ENCODE peak calls at places on chromosomes 4 and X, in eight cellular contexts. One of them, this sample, is unnamed.

GRCh38 chr4:176949022-176949421 is 156.3 kb upstream of the VEGFC start:
- DNase-seq in transverse colon: no peak
- DNase-seq in spleen: no peak
- DNase-seq in cardiac muscle cell: peak
- DNase-seq in iPS DF 6.9: no peak
- DNase-seq in K562: no peak
- DNase-seq in aorta: no peak
- DNase-seq in MM.1S: no peak
- DNase-seq in this sample: no peak

GRCh38 chr4:181944527-181944926 is 298.7 kb upstream of the TENM3 start:
- DNase-seq in K562: no peak
- DNase-seq in iPS DF 6.9: no peak
- DNase-seq in transverse colon: no peak
- DNase-seq in MM.1S: no peak
- DNase-seq in cardiac muscle cell: no peak
- DNase-seq in aorta: no peak
- DNase-seq in spleen: no peak
- DNase-seq in this sample: no peak

GRCh38 chrX:40996886-40997530 is 88.2 kb upstream of the USP9X start:
- DNase-seq in MM.1S: no peak
- DNase-seq in cardiac muscle cell: peak
- DNase-seq in transverse colon: no peak
- DNase-seq in spleen: no peak
- DNase-seq in K562: peak
- DNase-seq in iPS DF 6.9: no peak
- DNase-seq in aorta: no peak
- DNase-seq in this sample: peak

GRCh38 chr4:7068883-7069282 is 1.0 kb upstream of the GRPEL1 start:
- DNase-seq in transverse colon: no peak
- DNase-seq in K562: peak
- DNase-seq in MM.1S: no peak
- DNase-seq in aorta: no peak
- DNase-seq in spleen: peak
- DNase-seq in cardiac muscle cell: no peak
- DNase-seq in iPS DF 6.9: no peak
- DNase-seq in this sample: no peak

GRCh38 chr4:158823461-158823873 is 54.6 kb downstream of the FNIP2 start:
- DNase-seq in transverse colon: no peak
- DNase-seq in aorta: no peak
- DNase-seq in spleen: no peak
- DNase-seq in K562: no peak
- DNase-seq in iPS DF 6.9: no peak
- DNase-seq in cardiac muscle cell: peak
- DNase-seq in MM.1S: no peak
- DNase-seq in this sample: no peak

GRCh38 chrX:134749651-134750450 is 91.6 kb upstream of the PLAC1 start:
- DNase-seq in transverse colon: no peak
- DNase-seq in aorta: no peak
- DNase-seq in MM.1S: no peak
- DNase-seq in iPS DF 6.9: no peak
- DNase-seq in cardiac muscle cell: peak
- DNase-seq in K562: no peak
- DNase-seq in spleen: no peak
- DNase-seq in this sample: no peak

GRCh38 chr4:6540879-6541278 is 34.1 kb upstream of the MAN2B2 start:
- DNase-seq in cardiac muscle cell: no peak
- DNase-seq in aorta: no peak
- DNase-seq in iPS DF 6.9: no peak
- DNase-seq in MM.1S: no peak
- DNase-seq in K562: no peak
- DNase-seq in transverse colon: no peak
- DNase-seq in spleen: no peak
- DNase-seq in this sample: no peak

GRCh38 chr4:99934891-99935290 is 11.5 kb downstream of the DNAJB14 start:
- DNase-seq in iPS DF 6.9: no peak
- DNase-seq in cardiac muscle cell: no peak
- DNase-seq in transverse colon: no peak
- DNase-seq in aorta: no peak
- DNase-seq in MM.1S: no peak
- DNase-seq in K562: no peak
- DNase-seq in spleen: no peak
- DNase-seq in this sample: no peak

GRCh38 chr4:71550220-71551190 is 211.7 kb downstream of the SLC4A4 start:
- DNase-seq in cardiac muscle cell: peak
- DNase-seq in transverse colon: peak
- DNase-seq in iPS DF 6.9: no peak
- DNase-seq in spleen: no peak
- DNase-seq in K562: no peak
- DNase-seq in MM.1S: no peak
- DNase-seq in aorta: no peak
- DNase-seq in this sample: no peak

GRCh38 chrX:42715689-42716022 is 62.3 kb downstream of the PPP1R2C start:
- DNase-seq in K562: no peak
- DNase-seq in cardiac muscle cell: no peak
- DNase-seq in MM.1S: no peak
- DNase-seq in iPS DF 6.9: no peak
- DNase-seq in transverse colon: no peak
- DNase-seq in aorta: no peak
- DNase-seq in spleen: no peak
- DNase-seq in this sample: no peak

GRCh38 chrX:109672239-109672638 is 47.3 kb upstream of the KCNE5 start:
- DNase-seq in cardiac muscle cell: peak
- DNase-seq in K562: no peak
- DNase-seq in transverse colon: no peak
- DNase-seq in spleen: no peak
- DNase-seq in aorta: no peak
- DNase-seq in MM.1S: no peak
- DNase-seq in iPS DF 6.9: no peak
- DNase-seq in this sample: no peak

GRCh38 chr4:20370284-20370683 is 118.6 kb downstream of the SLIT2 start:
- DNase-seq in cardiac muscle cell: peak
- DNase-seq in spleen: no peak
- DNase-seq in iPS DF 6.9: no peak
- DNase-seq in transverse colon: no peak
- DNase-seq in K562: no peak
- DNase-seq in MM.1S: no peak
- DNase-seq in aorta: no peak
- DNase-seq in this sample: no peak

GRCh38 chr4:151524610-151525009 is 115.6 kb downstream of the FHIP1A start:
- DNase-seq in K562: no peak
- DNase-seq in MM.1S: peak
- DNase-seq in iPS DF 6.9: no peak
- DNase-seq in spleen: no peak
- DNase-seq in aorta: no peak
- DNase-seq in transverse colon: no peak
- DNase-seq in cardiac muscle cell: no peak
- DNase-seq in this sample: no peak

GRCh38 chrX:23784487-23785301 is 1.7 kb downstream of the SAT1 start:
- DNase-seq in cardiac muscle cell: peak
- DNase-seq in aorta: no peak
- DNase-seq in spleen: no peak
- DNase-seq in iPS DF 6.9: no peak
- DNase-seq in K562: peak
- DNase-seq in MM.1S: no peak
- DNase-seq in transverse colon: no peak
- DNase-seq in this sample: no peak

GRCh38 chr4:47749858-47750257 is 88.0 kb downstream of the CORIN start:
- DNase-seq in K562: no peak
- DNase-seq in spleen: no peak
- DNase-seq in cardiac muscle cell: peak
- DNase-seq in iPS DF 6.9: no peak
- DNase-seq in MM.1S: no peak
- DNase-seq in transverse colon: no peak
- DNase-seq in aorta: no peak
- DNase-seq in this sample: no peak

GRCh38 chr4:169009281-169010124 is 552 bp downstream of the CBR4 start:
- DNase-seq in MM.1S: peak
- DNase-seq in iPS DF 6.9: no peak
- DNase-seq in K562: peak
- DNase-seq in cardiac muscle cell: peak
- DNase-seq in transverse colon: peak
- DNase-seq in spleen: peak
- DNase-seq in aorta: peak
- DNase-seq in this sample: peak

GRCh38 chr4:60344908-60345307 is 855.2 kb upstream of the ADGRL3 start:
- DNase-seq in aorta: no peak
- DNase-seq in MM.1S: no peak
- DNase-seq in cardiac muscle cell: no peak
- DNase-seq in K562: no peak
- DNase-seq in spleen: no peak
- DNase-seq in transverse colon: no peak
- DNase-seq in iPS DF 6.9: no peak
- DNase-seq in this sample: no peak

GRCh38 chr4:133982533-133983224 is 218.9 kb downstream of the PABPC4L start:
- DNase-seq in iPS DF 6.9: no peak
- DNase-seq in aorta: no peak
- DNase-seq in spleen: no peak
- DNase-seq in K562: no peak
- DNase-seq in transverse colon: no peak
- DNase-seq in MM.1S: no peak
- DNase-seq in cardiac muscle cell: no peak
- DNase-seq in this sample: no peak

GRCh38 chr4:174423257-174423944 is 98.9 kb downstream of the HPGD start:
- DNase-seq in iPS DF 6.9: no peak
- DNase-seq in transverse colon: no peak
- DNase-seq in MM.1S: no peak
- DNase-seq in aorta: no peak
- DNase-seq in K562: no peak
- DNase-seq in cardiac muscle cell: peak
- DNase-seq in spleen: no peak
- DNase-seq in this sample: peak

GRCh38 chrX:133546441-133546840 is 131.2 kb upstream of the GPC4 start:
- DNase-seq in transverse colon: no peak
- DNase-seq in iPS DF 6.9: no peak
- DNase-seq in K562: no peak
- DNase-seq in MM.1S: no peak
- DNase-seq in aorta: no peak
- DNase-seq in cardiac muscle cell: peak
- DNase-seq in spleen: no peak
- DNase-seq in this sample: no peak

GRCh38 chrX:133056341-133056740 is 40.6 kb downstream of the USP26 start:
- DNase-seq in K562: no peak
- DNase-seq in transverse colon: no peak
- DNase-seq in aorta: no peak
- DNase-seq in cardiac muscle cell: no peak
- DNase-seq in MM.1S: no peak
- DNase-seq in iPS DF 6.9: no peak
- DNase-seq in spleen: no peak
- DNase-seq in this sample: no peak

GRCh38 chr4:16449381-16449780 is 223.1 kb upstream of the TAPT1 start:
- DNase-seq in iPS DF 6.9: no peak
- DNase-seq in transverse colon: no peak
- DNase-seq in K562: no peak
- DNase-seq in MM.1S: no peak
- DNase-seq in spleen: no peak
- DNase-seq in cardiac muscle cell: no peak
- DNase-seq in aorta: no peak
- DNase-seq in this sample: no peak

GRCh38 chr4:34964613-34965012 is 1279.7 kb downstream of the ARAP2 start:
- DNase-seq in transverse colon: no peak
- DNase-seq in iPS DF 6.9: no peak
- DNase-seq in cardiac muscle cell: no peak
- DNase-seq in MM.1S: no peak
- DNase-seq in K562: no peak
- DNase-seq in spleen: no peak
- DNase-seq in aorta: no peak
- DNase-seq in this sample: no peak

GRCh38 chrX:81286075-81286474 is 84.2 kb downstream of the SH3BGRL start:
- DNase-seq in aorta: no peak
- DNase-seq in MM.1S: no peak
- DNase-seq in iPS DF 6.9: no peak
- DNase-seq in transverse colon: no peak
- DNase-seq in K562: no peak
- DNase-seq in cardiac muscle cell: no peak
- DNase-seq in spleen: no peak
- DNase-seq in this sample: no peak
- H3K4me3 ChIP-seq in aorta: no peak
- H3K4me3 ChIP-seq in MM.1S: no peak
- H3K4me3 ChIP-seq in iPS DF 6.9: no peak
- H3K4me3 ChIP-seq in transverse colon: no peak
- H3K4me3 ChIP-seq in K562: no peak
- H3K4me3 ChIP-seq in cardiac muscle cell: no peak
- H3K4me3 ChIP-seq in spleen: no peak
- H3K4me3 ChIP-seq in this sample: no peak

DNA sequence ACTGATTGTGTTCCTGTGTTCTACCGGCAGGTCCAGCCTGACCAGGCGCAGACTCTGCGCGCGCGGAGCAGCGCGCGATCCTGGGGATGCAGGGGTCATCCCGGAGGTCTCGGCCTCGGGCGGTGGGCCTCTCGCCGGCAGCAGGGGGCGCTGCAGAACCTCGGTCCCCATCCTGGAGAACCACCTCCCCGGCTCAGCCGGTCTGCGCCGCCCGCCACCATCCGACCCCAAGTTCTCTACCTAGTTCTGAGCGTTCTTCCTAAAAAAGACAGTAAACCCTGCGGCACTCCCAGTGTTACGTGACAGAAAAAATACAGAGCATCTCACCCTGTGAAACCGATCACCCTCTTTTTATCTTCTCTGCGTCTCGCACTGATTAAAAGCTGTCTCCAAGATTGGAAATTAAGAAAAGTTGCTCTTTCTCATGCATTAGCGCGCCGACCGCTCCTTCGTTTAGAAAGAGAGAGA is 1.6 kb downstream of the TRPC3 start:
- DNase-seq in transverse colon: peak
- DNase-seq in K562: peak
- DNase-seq in aorta: peak
- DNase-seq in MM.1S: peak
- DNase-seq in cardiac muscle cell: peak
- DNase-seq in spleen: peak
- DNase-seq in iPS DF 6.9: peak
- DNase-seq in this sample: peak
- H3K27ac ChIP-seq in transverse colon: peak
- H3K27ac ChIP-seq in K562: no peak
- H3K27ac ChIP-seq in aorta: no peak
- H3K27ac ChIP-seq in MM.1S: no peak
- H3K27ac ChIP-seq in cardiac muscle cell: peak
- H3K27ac ChIP-seq in spleen: no peak
- H3K27ac ChIP-seq in iPS DF 6.9: no peak
- H3K27ac ChIP-seq in this sample: no peak

GRCh38 chrX:77446840-77447239 is 349 bp upstream of the FGF16 start:
- DNase-seq in MM.1S: no peak
- DNase-seq in cardiac muscle cell: peak
- DNase-seq in iPS DF 6.9: no peak
- DNase-seq in aorta: no peak
- DNase-seq in K562: no peak
- DNase-seq in spleen: no peak
- DNase-seq in transverse colon: no peak
- DNase-seq in this sample: no peak
- H3K4me3 ChIP-seq in MM.1S: peak
- H3K4me3 ChIP-seq in cardiac muscle cell: peak
- H3K4me3 ChIP-seq in iPS DF 6.9: peak
- H3K4me3 ChIP-seq in aorta: peak
- H3K4me3 ChIP-seq in K562: no peak
- H3K4me3 ChIP-seq in spleen: no peak
- H3K4me3 ChIP-seq in transverse colon: peak
- H3K4me3 ChIP-seq in this sample: peak

DNA sequence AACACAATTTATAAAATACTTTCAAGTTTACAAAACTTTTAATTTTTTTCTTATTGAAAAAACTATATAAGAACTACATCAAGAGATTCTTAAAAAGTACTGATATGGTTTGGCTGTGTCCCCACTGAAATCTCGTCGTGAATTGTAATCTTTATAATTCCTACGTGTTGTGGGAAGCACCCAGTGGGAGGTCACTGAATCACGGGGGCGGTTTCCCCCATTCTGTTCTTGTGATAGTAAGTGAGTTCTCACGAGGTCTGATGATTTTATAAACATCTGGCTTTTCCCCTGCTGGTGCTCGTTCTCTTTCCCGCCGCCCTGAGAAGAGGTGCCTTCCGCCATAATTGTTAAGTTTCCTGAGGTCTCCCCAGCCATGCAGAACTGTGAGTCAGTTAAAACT is 88.5 kb downstream of the FRAS1 start:
- DNase-seq in K562: no peak
- DNase-seq in cardiac muscle cell: peak
- DNase-seq in spleen: no peak
- DNase-seq in iPS DF 6.9: no peak
- DNase-seq in transverse colon: no peak
- DNase-seq in MM.1S: no peak
- DNase-seq in aorta: no peak
- DNase-seq in this sample: no peak
- H3K27ac ChIP-seq in K562: no peak
- H3K27ac ChIP-seq in cardiac muscle cell: no peak
- H3K27ac ChIP-seq in spleen: no peak
- H3K27ac ChIP-seq in iPS DF 6.9: no peak
- H3K27ac ChIP-seq in transverse colon: no peak
- H3K27ac ChIP-seq in MM.1S: no peak
- H3K27ac ChIP-seq in aorta: no peak
- H3K27ac ChIP-seq in this sample: no peak